ENCODE peak calls at places on chromosomes 16 and 17, in seven cellular contexts. O is spleen, I is AG09309, F is foreskin fibroblast, P is AG09319, G is BJ, L is HFFc6. Y is an unnamed sample.

GRCh38 chr17:1764274-1764673 is 2.4 kb downstream of the SERPINF1 start:
- DNase-seq in O (peak), I (peak), F (peak), P (peak), G (peak), L (peak), Y (no peak)

GRCh38 chr16:85146922-85147651 is 34.8 kb upstream of the CIBAR2 start:
- DNase-seq in O (no peak), I (no peak), F (no peak), P (no peak), G (no peak), L (peak), Y (no peak)

GRCh38 chr17:65163990-65164495 is 26.9 kb downstream of the RGS9 start:
- DNase-seq in O (peak), I (no peak), F (peak), P (no peak), G (no peak), L (peak), Y (no peak)

GRCh38 chr16:878071-878784 is 77.7 kb upstream of the GNG13 start:
- DNase-seq in O (no peak), I (no peak), F (no peak), P (no peak), G (no peak), L (no peak), Y (no peak)

GRCh38 chr17:77473615-77474226 is 333.0 kb downstream of the SEC14L1 start:
- DNase-seq in O (no peak), I (no peak), F (no peak), P (no peak), G (no peak), L (no peak), Y (no peak)

GRCh38 chr17:71494045-71494444 is 626.8 kb upstream of the SOX9 start:
- DNase-seq in O (no peak), I (peak), F (peak), P (no peak), G (peak), L (peak), Y (no peak)

GRCh38 chr16:18932243-18932997 is 6.2 kb upstream of the SMG1 start:
- DNase-seq in O (no peak), I (peak), F (peak), P (no peak), G (no peak), L (peak), Y (no peak)

GRCh38 chr17:81511800-81512559 is 619 bp downstream of the ACTG1 start:
- DNase-seq in O (no peak), I (no peak), F (peak), P (no peak), G (no peak), L (peak), Y (no peak)

GRCh38 chr17:81702934-81703746 is at the start of gene MRPL12:
- DNase-seq in O (peak), I (peak), F (peak), P (peak), G (peak), L (peak), Y (peak)

GRCh38 chr17:46832945-46833839 is 14.7 kb upstream of the WNT3 start:
- DNase-seq in O (peak), I (peak), F (peak), P (no peak), G (peak), L (peak), Y (no peak)

GRCh38 chr16:23395732-23396131 is 57.3 kb downstream of the COG7 start:
- DNase-seq in O (no peak), I (no peak), F (no peak), P (no peak), G (no peak), L (no peak), Y (no peak)

GRCh38 chr17:75412455-75413317 is 7.2 kb upstream of the GRB2 start:
- DNase-seq in O (no peak), I (no peak), F (peak), P (no peak), G (no peak), L (peak), Y (no peak)

GRCh38 chr17:17876959-17877547 is 40.3 kb upstream of the SREBF1 start:
- DNase-seq in O (no peak), I (no peak), F (peak), P (no peak), G (no peak), L (peak), Y (no peak)

GRCh38 chr17:18954321-18954720 is 2.4 kb downstream of the SLC5A10 start:
- DNase-seq in O (peak), I (no peak), F (no peak), P (no peak), G (no peak), L (no peak), Y (no peak)

GRCh38 chr17:74262601-74263000 is 11.4 kb upstream of the DNAI2 start:
- DNase-seq in O (no peak), I (no peak), F (no peak), P (no peak), G (no peak), L (no peak), Y (no peak)

GRCh38 chr17:673200-673681 is 41.4 kb downstream of the VPS53 start:
- DNase-seq in O (no peak), I (no peak), F (no peak), P (no peak), G (no peak), L (no peak), Y (no peak)

GRCh38 chr16:87951550-87952538 is 610 bp downstream of the BANP start:
- DNase-seq in O (no peak), I (no peak), F (peak), P (no peak), G (no peak), L (no peak), Y (no peak)

GRCh38 chr17:57372156-57372555 is 115.8 kb downstream of the MSI2 start:
- DNase-seq in O (no peak), I (no peak), F (peak), P (no peak), G (no peak), L (no peak), Y (no peak)

GRCh38 chr16:88010971-88011483 is 59.8 kb downstream of the BANP start:
- DNase-seq in O (no peak), I (no peak), F (no peak), P (no peak), G (no peak), L (no peak), Y (peak)

GRCh38 chr17:45086865-45087495 is 25.9 kb downstream of the NMT1 start:
- DNase-seq in O (peak), I (no peak), F (no peak), P (no peak), G (no peak), L (no peak), Y (no peak)

DNA sequence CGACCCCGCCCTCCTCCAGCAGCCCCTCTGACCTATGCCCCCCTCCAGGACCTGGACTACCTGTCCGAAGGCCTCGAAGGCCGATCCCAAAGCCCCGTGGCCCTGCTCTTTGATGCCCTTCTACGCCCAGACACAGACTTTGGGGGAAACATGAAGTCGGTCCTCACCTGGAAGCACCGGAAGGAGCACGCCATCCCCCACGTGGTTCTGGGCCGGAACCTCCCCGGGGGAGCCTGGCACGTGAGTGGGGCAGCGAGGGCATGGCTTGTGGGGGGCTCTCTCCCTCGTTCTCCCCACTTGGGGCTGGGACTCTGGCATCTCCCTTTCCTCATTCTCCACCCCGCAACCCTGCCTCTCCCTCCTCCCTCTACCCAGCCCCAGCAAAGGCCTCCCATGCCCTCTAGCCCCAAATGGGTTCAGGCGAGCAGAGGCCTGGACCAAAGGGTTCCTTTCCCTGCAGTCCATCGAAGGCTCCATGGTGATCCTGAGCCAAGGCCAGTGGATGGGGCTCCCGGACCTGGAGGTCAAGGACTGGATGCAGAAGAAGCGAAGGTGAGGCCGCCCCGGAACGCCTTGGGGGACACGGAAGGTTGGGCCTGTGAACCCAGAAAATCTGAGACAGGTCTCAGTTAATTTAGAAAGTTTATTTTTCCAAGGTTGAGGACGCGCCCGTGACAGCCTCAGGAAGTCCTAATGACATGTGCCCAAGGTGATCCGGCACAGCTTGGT is 7.4 kb upstream of the NECAB2 start:
- DNase-seq in O (no peak), I (no peak), F (no peak), P (no peak), G (no peak), L (no peak), Y (no peak)
- TF ChIP-seq CTCF in O (no peak), I (no peak), F (no peak), P (no peak), G (no peak), L (no peak), Y (no peak)

DNA sequence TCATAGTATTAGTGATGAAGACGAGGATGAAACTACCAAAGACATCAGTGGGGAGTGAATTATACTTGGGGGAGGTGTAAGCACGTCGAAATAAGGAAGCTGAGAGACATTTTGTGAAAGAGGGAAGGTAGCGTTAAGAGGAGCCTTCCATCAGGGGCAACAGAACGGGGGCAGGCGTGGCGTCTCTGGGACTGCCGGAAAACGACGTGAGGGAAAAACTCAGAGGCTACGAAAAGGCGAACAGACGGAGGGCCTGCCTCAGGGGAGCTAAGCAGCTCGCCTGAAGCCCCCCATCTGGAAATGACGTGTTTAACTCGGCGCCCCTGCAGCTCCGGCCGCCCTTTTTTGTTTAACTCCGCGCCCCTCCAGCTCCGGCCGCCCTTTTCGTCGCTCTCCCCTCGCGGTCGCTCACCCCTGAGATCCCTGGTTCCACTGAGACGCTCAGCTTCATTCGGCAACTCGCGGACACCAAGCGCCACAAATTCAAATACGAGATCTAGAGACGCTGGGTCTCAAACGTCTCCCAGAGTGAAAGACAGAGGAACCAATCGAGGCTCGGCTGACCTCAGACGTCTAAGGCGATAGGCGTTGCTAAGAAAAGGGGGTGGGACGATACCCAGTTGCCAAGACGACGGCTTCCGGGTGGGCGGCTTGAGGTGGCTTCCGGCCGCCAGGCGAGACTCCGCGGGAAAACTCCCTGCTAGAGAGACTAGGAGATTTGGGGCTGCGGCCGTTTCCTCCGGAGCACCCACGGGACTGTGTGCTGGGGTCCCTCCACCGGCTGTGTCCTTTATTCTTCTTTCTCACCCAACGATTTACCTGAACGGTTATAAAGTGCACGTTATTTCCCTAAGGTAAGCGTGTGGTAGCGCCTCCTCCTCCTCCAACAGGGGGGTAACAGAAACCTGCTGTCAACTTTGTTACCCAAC is 383.2 kb downstream of the ZFHX3 start:
- DNase-seq in O (peak), I (peak), F (peak), P (peak), G (peak), L (peak), Y (peak)
- TF ChIP-seq CTCF in O (no peak), I (peak), F (no peak), P (no peak), G (peak), L (peak), Y (peak)

GRCh38 chr16:57452021-57452420 is 4.7 kb downstream of the COQ9 start:
- DNase-seq in O (no peak), I (no peak), F (no peak), P (no peak), G (no peak), L (no peak), Y (no peak)
- TF ChIP-seq CTCF in O (no peak), I (no peak), F (no peak), P (no peak), G (no peak), L (no peak), Y (no peak)

DNA sequence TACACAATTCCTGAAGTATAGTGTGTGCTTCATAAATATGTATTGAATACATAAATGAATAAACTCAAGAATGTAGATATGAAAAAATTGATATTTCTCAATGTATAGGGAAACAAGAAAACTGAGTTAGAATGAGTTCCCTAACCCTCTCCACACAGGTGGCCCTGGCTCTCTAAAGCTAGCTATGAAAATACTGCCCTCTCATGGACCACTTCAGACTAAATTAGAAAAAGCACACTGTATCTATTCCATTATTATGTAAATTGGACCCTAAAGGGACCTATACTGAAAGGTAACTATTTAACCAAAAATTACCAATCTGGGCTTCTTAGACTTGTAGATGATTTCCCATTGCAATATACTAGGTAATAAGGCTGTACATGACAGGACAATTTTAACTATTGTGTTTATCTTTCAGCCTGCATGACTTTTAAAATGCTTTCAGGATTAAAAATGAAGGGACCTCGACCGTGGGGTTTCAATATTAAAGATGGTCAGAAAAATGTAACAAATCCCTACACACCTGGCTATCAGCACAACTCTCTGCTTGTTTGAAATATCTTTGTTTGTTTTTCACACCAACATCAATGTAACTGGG is 672.5 kb upstream of the KIF2B start:
- DNase-seq in O (no peak), I (no peak), F (no peak), P (no peak), G (no peak), L (no peak), Y (no peak)
- TF ChIP-seq CTCF in O (no peak), I (no peak), F (no peak), P (no peak), G (no peak), L (no peak), Y (peak)